ENCODE peak calls at places on chromosomes 6 and 20, in ten cellular contexts. B, N, Q, F, L, X, W, U, C and J are unnamed samples.

GRCh38 chr20:63135411-63135810 is 80.5 kb downstream of the YTHDF1 start:
- DNase-seq in L (no peak), Q (no peak), X (no peak), U (no peak), N (no peak), F (peak; percentile 12), W (no peak), C (no peak), B (no peak), J (no peak)

GRCh38 chr20:49447946-49448809 is 34.3 kb downstream of the KCNB1 start:
- DNase-seq in B (no peak), Q (no peak), L (no peak), U (peak; percentile 10), X (no peak), N (no peak), F (peak; percentile 81), W (no peak), C (no peak), J (no peak)

GRCh38 chr6:31792741-31793140 is 2.8 kb downstream of the VARS1 start:
- DNase-seq in N (no peak), Q (no peak), W (no peak), L (no peak), X (no peak), U (no peak), C (no peak), F (no peak), B (no peak), J (no peak)

GRCh38 chr6:96923871-96924493 is 546 bp upstream of the KLHL32 start:
- DNase-seq in U (no peak), B (no peak), W (peak; percentile 12), C (peak; percentile 14), Q (no peak), L (no peak), N (no peak), F (no peak), X (no peak), J (peak; percentile 81)

GRCh38 chr6:12012231-12012565 is at the start of gene HIVEP1:
- DNase-seq in F (peak; percentile 71), X (no peak), L (no peak), Q (no peak), W (no peak), U (no peak), B (no peak), C (peak; percentile 49), N (no peak), J (peak; percentile 75)

GRCh38 chr20:37095108-37095608 is 639 bp downstream of the RBL1 start:
- DNase-seq in N (peak; percentile 57), U (peak; percentile 6), X (peak; percentile 72), L (peak; percentile 74), W (no peak), B (peak; percentile 38), C (peak; percentile 21), Q (peak; percentile 83), F (no peak), J (no peak)

GRCh38 chr6:124783344-124783743 is 178.9 kb upstream of the RNF217 start:
- DNase-seq in B (no peak), U (no peak), L (no peak), W (no peak), X (no peak), N (no peak), Q (no peak), F (no peak), C (no peak), J (no peak)

GRCh38 chr6:46888031-46888430 is 33.7 kb downstream of the ADGRF5 start:
- DNase-seq in U (no peak), F (no peak), Q (no peak), L (no peak), N (no peak), X (no peak), W (no peak), C (no peak), B (no peak), J (no peak)

GRCh38 chr6:45739058-45739457 is 276.6 kb downstream of the CLIC5 start:
- DNase-seq in U (no peak), L (no peak), X (no peak), N (no peak), Q (no peak), F (no peak), B (no peak), W (no peak), C (no peak), J (no peak)

GRCh38 chr6:45738057-45738455 is 277.6 kb downstream of the CLIC5 start:
- DNase-seq in X (no peak), N (no peak), Q (no peak), L (no peak), W (no peak), C (no peak), F (no peak), B (no peak), U (no peak), J (no peak)

GRCh38 chr6:45741437-45742166 is 274.1 kb downstream of the CLIC5 start:
- DNase-seq in Q (no peak), U (peak; percentile 89), W (no peak), F (no peak), N (no peak), L (no peak), B (peak; percentile 20), C (peak; percentile 18), X (no peak), J (no peak)

GRCh38 chr6:45736134-45736533 is 279.5 kb downstream of the CLIC5 start:
- DNase-seq in C (no peak), X (no peak), F (no peak), B (no peak), Q (no peak), N (no peak), U (no peak), L (no peak), W (no peak), J (no peak)

DNA sequence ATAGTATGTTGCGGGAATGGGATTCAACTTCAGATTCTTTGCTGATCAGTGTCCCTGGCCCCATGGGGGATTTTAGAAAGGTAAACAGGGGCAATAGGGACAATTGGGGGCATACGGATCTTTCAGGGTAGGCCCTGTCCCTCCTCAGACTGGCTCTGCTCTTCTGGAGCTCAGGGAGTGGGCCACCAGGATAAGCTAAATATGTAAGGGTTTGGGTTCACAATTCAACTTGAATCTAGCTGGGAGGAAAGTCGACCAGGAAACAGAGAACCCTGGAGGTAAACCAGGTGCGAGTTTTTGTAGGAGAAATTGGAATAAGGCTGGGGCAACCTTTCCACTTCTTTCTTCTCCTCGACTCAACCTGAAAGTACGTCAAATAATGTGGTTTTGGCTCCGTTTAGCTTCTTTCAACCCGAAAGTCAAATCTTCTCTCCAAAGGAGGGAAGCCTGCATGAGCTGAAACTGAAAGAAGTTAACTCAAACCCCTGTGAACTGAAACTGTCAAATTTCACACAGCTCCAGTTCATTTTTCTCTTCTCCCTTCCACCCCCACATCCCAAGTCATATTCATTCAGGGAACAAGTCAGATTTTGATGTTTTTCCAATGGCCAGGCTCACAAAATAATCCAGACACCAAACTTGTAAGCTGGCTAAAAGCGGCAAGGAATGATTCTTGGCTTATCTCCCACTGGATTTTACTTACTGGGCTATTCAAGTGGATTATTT is 278.2 kb downstream of the CLIC5 start:
- DNase-seq in N (no peak), X (no peak), W (no peak), B (no peak), U (no peak), F (no peak), C (no peak), L (no peak), Q (peak; percentile 62), J (no peak)
- H3K4me1 ChIP-seq in N (peaks cover 5% of the 10 kb centered on the region), X (no peaks in the 10 kb centered on the region), W (no peaks in the 10 kb centered on the region), B (no peaks in the 10 kb centered on the region), U (no peaks in the 10 kb centered on the region), F (no peaks in the 10 kb centered on the region), C (no peaks in the 10 kb centered on the region), L (peaks cover 9% of the 10 kb centered on the region), Q (peaks cover 9% of the 10 kb centered on the region), J (peaks cover 15% of the 10 kb centered on the region)

DNA sequence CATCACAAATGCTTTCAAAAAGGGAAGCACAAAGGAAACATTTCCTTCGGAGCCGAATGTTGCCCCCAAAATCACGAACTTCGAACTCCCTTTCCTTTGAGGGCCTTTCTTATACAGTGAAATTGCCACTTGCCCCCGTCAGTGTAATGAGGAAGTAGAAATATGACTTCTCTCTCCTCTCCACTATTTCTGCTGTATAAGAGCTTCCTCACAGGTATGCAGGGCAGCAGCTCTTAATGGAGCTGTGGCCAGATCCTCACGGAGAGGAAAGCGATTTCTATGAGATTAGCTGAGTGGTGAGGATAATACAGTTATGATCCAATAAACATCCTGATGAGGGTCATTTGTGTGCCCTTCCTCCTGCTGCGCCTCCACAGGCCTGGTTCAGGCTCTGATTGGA is 10.8 kb upstream of the CPNE5 start:
- DNase-seq in B (no peak), W (no peak), Q (no peak), N (no peak), X (no peak), U (no peak), F (no peak), C (no peak), L (no peak), J (no peak)
- H3K4me1 ChIP-seq in B (peaks cover 10% of the 10 kb centered on the region), W (peaks cover 6% of the 10 kb centered on the region), Q (no peaks in the 10 kb centered on the region), N (no peaks in the 10 kb centered on the region), X (no peaks in the 10 kb centered on the region), U (peaks cover 12% of the 10 kb centered on the region), F (peaks cover 36% of the 10 kb centered on the region), C (no peaks in the 10 kb centered on the region), L (no peaks in the 10 kb centered on the region), J (peaks cover 41% of the 10 kb centered on the region)

GRCh38 chr20:32538526-32538918 is 46.6 kb downstream of the NOL4L start:
- DNase-seq in W (no peak), F (no peak), L (peak; percentile 35), X (peak; percentile 46), Q (peak; percentile 58), U (no peak), N (no peak), B (no peak), C (no peak), J (no peak)

GRCh38 chr20:32535953-32536823 is 48.9 kb downstream of the NOL4L start:
- DNase-seq in N (peak; percentile 81), W (no peak), B (peak; percentile 85), L (peak; percentile 88), F (peak; percentile 68), Q (peak; percentile 94), C (peak; percentile 69), X (peak; percentile 78), U (no peak), J (no peak)

GRCh38 chr20:32539063-32539816 is 45.9 kb downstream of the NOL4L start:
- DNase-seq in B (peak; percentile 25), F (no peak), L (no peak), W (no peak), N (peak; percentile 46), Q (peak; percentile 75), X (no peak), U (no peak), C (no peak), J (no peak)

GRCh38 chr20:32536861-32537656 is 48.1 kb downstream of the NOL4L start:
- DNase-seq in W (no peak), U (no peak), B (peak; percentile 91), L (peak; percentile 74), C (peak; percentile 81), N (peak; percentile 87), F (peak; percentile 68), Q (peak; percentile 87), X (peak; percentile 73), J (no peak)

DNA sequence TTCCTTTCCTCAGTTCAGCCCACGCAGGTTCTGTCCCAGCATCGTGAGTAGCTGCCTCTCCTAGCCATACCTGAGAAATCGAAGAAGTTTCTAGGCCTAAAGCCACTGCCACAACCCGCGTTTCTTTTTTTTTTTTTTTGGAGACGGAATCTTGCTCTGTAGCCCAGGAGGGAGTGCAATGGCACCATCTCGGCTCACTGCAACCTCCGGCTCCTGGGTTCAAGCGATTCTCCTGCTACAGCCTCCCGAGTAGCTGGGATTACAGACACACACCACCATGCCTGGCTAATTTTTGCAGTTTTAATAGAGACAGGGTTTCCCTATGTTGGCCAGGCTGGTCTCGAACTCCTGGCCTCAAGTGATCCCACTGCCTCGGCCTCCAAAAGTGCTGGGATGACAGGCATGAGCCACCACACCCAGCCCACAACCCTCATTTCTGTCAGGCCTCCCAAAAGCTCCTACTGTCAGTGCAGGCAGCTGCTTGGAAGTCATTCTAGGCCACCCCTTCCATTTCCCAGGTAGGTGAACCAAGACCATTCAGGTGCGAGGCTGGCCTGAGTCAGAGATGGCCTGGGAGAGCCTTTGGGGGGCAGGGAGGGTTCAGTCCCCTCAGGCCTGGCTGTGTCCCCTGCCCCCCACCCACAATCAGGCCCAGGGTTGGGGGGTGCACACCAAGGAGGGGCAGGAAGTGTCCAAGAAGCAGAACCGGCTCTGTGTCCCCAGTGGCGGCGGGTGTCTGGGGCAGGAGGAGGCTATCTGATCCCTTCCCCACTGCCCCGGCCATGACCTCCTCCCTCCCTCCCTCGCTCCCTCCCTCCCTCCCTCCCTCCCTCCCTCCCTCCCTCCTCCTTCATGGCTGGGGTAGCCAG is 47.2 kb downstream of the NOL4L start:
- DNase-seq in F (no peak), W (no peak), C (no peak), N (no peak), Q (peak; percentile 34), B (no peak), X (no peak), L (no peak), U (no peak), J (no peak)
- H3K4me1 ChIP-seq in F (no peaks in the 10 kb centered on the region), W (peaks cover 5% of the 10 kb centered on the region), C (no peaks in the 10 kb centered on the region), N (peaks cover 4% of the 10 kb centered on the region), Q (peaks cover 94% of the 10 kb centered on the region), B (peaks cover 34% of the 10 kb centered on the region), X (peaks cover 84% of the 10 kb centered on the region), L (peaks cover 91% of the 10 kb centered on the region), U (no peaks in the 10 kb centered on the region), J (peaks cover 40% of the 10 kb centered on the region)

DNA sequence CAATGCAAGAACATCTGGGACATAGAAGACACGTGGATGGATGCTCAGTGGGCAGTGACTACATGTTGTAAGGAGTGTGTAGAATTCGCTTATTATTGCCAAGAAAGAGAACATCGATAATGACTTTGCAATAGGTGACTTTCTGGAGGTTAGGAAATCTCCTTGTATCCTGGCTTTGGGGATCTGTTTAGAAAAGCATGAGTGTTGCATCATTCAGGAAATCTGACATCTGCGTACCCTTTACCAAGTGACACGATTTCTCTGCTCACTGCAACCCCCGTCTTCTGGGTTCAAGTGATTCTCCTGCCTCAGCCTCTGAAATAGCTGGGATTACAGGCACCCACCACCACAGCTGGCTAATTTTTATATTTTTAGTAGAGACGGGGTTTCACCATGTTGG is 23.2 kb downstream of the RIN2 start:
- DNase-seq in F (no peak), L (no peak), Q (no peak), B (no peak), C (no peak), U (no peak), N (no peak), X (no peak), W (no peak), J (no peak)
- H3K4me1 ChIP-seq in F (peaks cover 55% of the 10 kb centered on the region), L (no peaks in the 10 kb centered on the region), Q (no peaks in the 10 kb centered on the region), B (peaks cover 29% of the 10 kb centered on the region), C (peaks cover 4% of the 10 kb centered on the region), U (peaks cover 24% of the 10 kb centered on the region), N (peaks cover 4% of the 10 kb centered on the region), X (no peaks in the 10 kb centered on the region), W (peaks cover 35% of the 10 kb centered on the region), J (peaks cover 57% of the 10 kb centered on the region)